ENCODE peak calls at places on chromosomes 11 and 22, in nine cellular contexts. One of them, this sample, is unnamed.

GRCh38 chr11:130511765-130512164 is 63.3 kb downstream of the ADAMTS15 start:
- DNase-seq in NCI-H1092 treated with DMSO at 0.1 percent for 48 hours: no peak
- DNase-seq in kidney epithelial cell: no peak
- DNase-seq in HEK293T: no peak
- DNase-seq in transverse colon: no peak
- DNase-seq in NCI-H2029 treated with DMSO at 0.1 percent for 48 hours: no peak
- DNase-seq in progenitor cell of endocrine pancreas: no peak
- DNase-seq in GM12865: no peak
- DNase-seq in A549: no peak
- DNase-seq in this sample: no peak

GRCh38 chr11:77993902-77994301 is 566 bp downstream of the INTS4 start:
- DNase-seq in NCI-H1092 treated with DMSO at 0.1 percent for 48 hours: no peak
- DNase-seq in kidney epithelial cell: no peak
- DNase-seq in HEK293T: no peak
- DNase-seq in transverse colon: no peak
- DNase-seq in NCI-H2029 treated with DMSO at 0.1 percent for 48 hours: no peak
- DNase-seq in progenitor cell of endocrine pancreas: no peak
- DNase-seq in GM12865: peak
- DNase-seq in A549: no peak
- DNase-seq in this sample: no peak

GRCh38 chr11:16785520-16786128 is 47.2 kb downstream of the C11orf58 start:
- DNase-seq in NCI-H1092 treated with DMSO at 0.1 percent for 48 hours: peak
- DNase-seq in kidney epithelial cell: peak
- DNase-seq in HEK293T: peak
- DNase-seq in transverse colon: peak
- DNase-seq in NCI-H2029 treated with DMSO at 0.1 percent for 48 hours: peak
- DNase-seq in progenitor cell of endocrine pancreas: peak
- DNase-seq in GM12865: peak
- DNase-seq in A549: peak
- DNase-seq in this sample: no peak

GRCh38 chr11:44528103-44528502 is 37.4 kb upstream of the CD82 start:
- DNase-seq in NCI-H1092 treated with DMSO at 0.1 percent for 48 hours: no peak
- DNase-seq in kidney epithelial cell: no peak
- DNase-seq in HEK293T: no peak
- DNase-seq in transverse colon: no peak
- DNase-seq in NCI-H2029 treated with DMSO at 0.1 percent for 48 hours: no peak
- DNase-seq in progenitor cell of endocrine pancreas: no peak
- DNase-seq in GM12865: no peak
- DNase-seq in A549: no peak
- DNase-seq in this sample: no peak

GRCh38 chr22:39941661-39942060 is 18.5 kb upstream of the TMA7B start:
- DNase-seq in NCI-H1092 treated with DMSO at 0.1 percent for 48 hours: peak
- DNase-seq in kidney epithelial cell: no peak
- DNase-seq in HEK293T: no peak
- DNase-seq in transverse colon: no peak
- DNase-seq in NCI-H2029 treated with DMSO at 0.1 percent for 48 hours: peak
- DNase-seq in progenitor cell of endocrine pancreas: no peak
- DNase-seq in GM12865: no peak
- DNase-seq in A549: no peak
- DNase-seq in this sample: no peak

GRCh38 chr22:20066617-20067383 is 13.2 kb upstream of the DGCR8 start:
- DNase-seq in NCI-H1092 treated with DMSO at 0.1 percent for 48 hours: no peak
- DNase-seq in kidney epithelial cell: no peak
- DNase-seq in HEK293T: no peak
- DNase-seq in transverse colon: no peak
- DNase-seq in NCI-H2029 treated with DMSO at 0.1 percent for 48 hours: no peak
- DNase-seq in progenitor cell of endocrine pancreas: no peak
- DNase-seq in GM12865: no peak
- DNase-seq in A549: no peak
- DNase-seq in this sample: no peak

GRCh38 chr22:19886605-19887250 is 32.1 kb upstream of the GNB1L start:
- DNase-seq in NCI-H1092 treated with DMSO at 0.1 percent for 48 hours: no peak
- DNase-seq in kidney epithelial cell: no peak
- DNase-seq in HEK293T: no peak
- DNase-seq in transverse colon: no peak
- DNase-seq in NCI-H2029 treated with DMSO at 0.1 percent for 48 hours: peak
- DNase-seq in progenitor cell of endocrine pancreas: no peak
- DNase-seq in GM12865: no peak
- DNase-seq in A549: no peak
- DNase-seq in this sample: no peak

GRCh38 chr11:124898711-124899110 is 1.0 kb upstream of the ROBO4 start:
- DNase-seq in NCI-H1092 treated with DMSO at 0.1 percent for 48 hours: no peak
- DNase-seq in kidney epithelial cell: no peak
- DNase-seq in HEK293T: no peak
- DNase-seq in transverse colon: no peak
- DNase-seq in NCI-H2029 treated with DMSO at 0.1 percent for 48 hours: no peak
- DNase-seq in progenitor cell of endocrine pancreas: no peak
- DNase-seq in GM12865: no peak
- DNase-seq in A549: no peak
- DNase-seq in this sample: no peak

GRCh38 chr11:93747122-93747521 is 5.7 kb downstream of the C11orf54 start:
- DNase-seq in NCI-H1092 treated with DMSO at 0.1 percent for 48 hours: no peak
- DNase-seq in kidney epithelial cell: no peak
- DNase-seq in HEK293T: no peak
- DNase-seq in transverse colon: no peak
- DNase-seq in NCI-H2029 treated with DMSO at 0.1 percent for 48 hours: no peak
- DNase-seq in progenitor cell of endocrine pancreas: no peak
- DNase-seq in GM12865: no peak
- DNase-seq in A549: no peak
- DNase-seq in this sample: no peak

GRCh38 chr11:3617990-3618389 is 23.8 kb downstream of the ART5 start:
- DNase-seq in NCI-H1092 treated with DMSO at 0.1 percent for 48 hours: no peak
- DNase-seq in kidney epithelial cell: no peak
- DNase-seq in HEK293T: no peak
- DNase-seq in transverse colon: no peak
- DNase-seq in NCI-H2029 treated with DMSO at 0.1 percent for 48 hours: no peak
- DNase-seq in progenitor cell of endocrine pancreas: no peak
- DNase-seq in GM12865: no peak
- DNase-seq in A549: no peak
- DNase-seq in this sample: no peak

GRCh38 chr11:32259641-32260081 is 168.8 kb downstream of the RCN1 start:
- DNase-seq in NCI-H1092 treated with DMSO at 0.1 percent for 48 hours: no peak
- DNase-seq in kidney epithelial cell: no peak
- DNase-seq in HEK293T: no peak
- DNase-seq in transverse colon: peak
- DNase-seq in NCI-H2029 treated with DMSO at 0.1 percent for 48 hours: no peak
- DNase-seq in progenitor cell of endocrine pancreas: no peak
- DNase-seq in GM12865: peak
- DNase-seq in A549: no peak
- DNase-seq in this sample: no peak

GRCh38 chr22:21982338-21982965 is at the start of gene TOP3B:
- DNase-seq in NCI-H1092 treated with DMSO at 0.1 percent for 48 hours: peak
- DNase-seq in kidney epithelial cell: no peak
- DNase-seq in HEK293T: peak
- DNase-seq in transverse colon: peak
- DNase-seq in NCI-H2029 treated with DMSO at 0.1 percent for 48 hours: peak
- DNase-seq in progenitor cell of endocrine pancreas: peak
- DNase-seq in GM12865: peak
- DNase-seq in A549: peak
- DNase-seq in this sample: no peak

This sample was measured in thoracic aorta.